ENCODE peak calls at places on chromosomes 11 and 22, in nine cellular contexts. U, S, V, M, F, L, H, Z and W are unnamed samples.

GRCh38 chr22:49968313-49968830 is 7.8 kb downstream of the PIM3 start:
- DNase-seq in U (peak), S (no peak), V (no peak), M (no peak), F (no peak), L (no peak), H (no peak), Z (no peak), W (peak)

GRCh38 chr11:15815246-15816209 is 540.8 kb downstream of the SOX6 start:
- DNase-seq in U (no peak), S (no peak), V (no peak), M (no peak), F (no peak), L (no peak), H (no peak), Z (no peak), W (no peak)

GRCh38 chr11:64298966-64299846 is 952 bp upstream of the CATSPERZ start:
- DNase-seq in U (no peak), S (no peak), V (peak), M (no peak), F (peak), L (peak), H (peak), Z (no peak), W (no peak)

GRCh38 chr11:76074178-76075112 is 131.9 kb downstream of the WNT11 start:
- DNase-seq in U (no peak), S (peak), V (no peak), M (no peak), F (no peak), L (no peak), H (no peak), Z (no peak), W (no peak)

GRCh38 chr11:115501895-115502589 is 2.2 kb downstream of the CADM1 start:
- DNase-seq in U (no peak), S (no peak), V (peak), M (no peak), F (no peak), L (no peak), H (peak), Z (no peak), W (no peak)

GRCh38 chr11:61392991-61393595 is 706 bp downstream of the TMEM216 start:
- DNase-seq in U (peak), S (no peak), V (peak), M (peak), F (no peak), L (no peak), H (no peak), Z (no peak), W (no peak)

GRCh38 chr11:94766656-94767291 is 1.4 kb upstream of the AMOTL1 start:
- DNase-seq in U (no peak), S (no peak), V (no peak), M (no peak), F (no peak), L (no peak), H (no peak), Z (no peak), W (no peak)

GRCh38 chr11:43852057-43852636 is 28.5 kb upstream of the ALKBH3 start:
- DNase-seq in U (peak), S (peak), V (peak), M (peak), F (peak), L (peak), H (peak), Z (peak), W (peak)

GRCh38 chr11:63670077-63670737 is 969 bp downstream of the ATL3 start:
- DNase-seq in U (no peak), S (no peak), V (no peak), M (no peak), F (no peak), L (no peak), H (no peak), Z (no peak), W (no peak)

GRCh38 chr22:30206964-30207363 is 39.6 kb downstream of the LIF start:
- DNase-seq in U (no peak), S (peak), V (no peak), M (no peak), F (peak), L (peak), H (no peak), Z (peak), W (peak)

GRCh38 chr22:19127329-19128008 is 3.6 kb upstream of the TSSK2 start:
- DNase-seq in U (no peak), S (no peak), V (no peak), M (no peak), F (no peak), L (no peak), H (no peak), Z (no peak), W (no peak)

GRCh38 chr11:28140689-28141455 is 32.7 kb downstream of the METTL15 start:
- DNase-seq in U (no peak), S (no peak), V (no peak), M (no peak), F (no peak), L (no peak), H (no peak), Z (no peak), W (no peak)

GRCh38 chr11:118152552-118153471 is at the start of gene SCN4B:
- DNase-seq in U (no peak), S (no peak), V (peak), M (peak), F (peak), L (peak), H (peak), Z (no peak), W (peak)

GRCh38 chr11:10606536-10607208 is 38.2 kb upstream of the LYVE1 start:
- DNase-seq in U (no peak), S (no peak), V (no peak), M (no peak), F (peak), L (no peak), H (no peak), Z (no peak), W (no peak)

GRCh38 chr22:39263626-39264025 is 18.8 kb upstream of the PDGFB start:
- DNase-seq in U (no peak), S (no peak), V (no peak), M (no peak), F (no peak), L (no peak), H (no peak), Z (no peak), W (no peak)

GRCh38 chr11:121794671-121795070 is 321.3 kb downstream of the BLID start:
- DNase-seq in U (no peak), S (no peak), V (peak), M (no peak), F (no peak), L (no peak), H (peak), Z (no peak), W (no peak)

GRCh38 chr11:79415411-79415810 is 25.4 kb downstream of the TENM4 start:
- DNase-seq in U (no peak), S (no peak), V (no peak), M (no peak), F (peak), L (no peak), H (no peak), Z (no peak), W (no peak)

GRCh38 chr11:47688101-47688500 is 27.1 kb downstream of the AGBL2 start:
- DNase-seq in U (no peak), S (no peak), V (no peak), M (no peak), F (no peak), L (no peak), H (no peak), Z (no peak), W (no peak)

GRCh38 chr22:46661221-46661851 is 41.1 kb downstream of the GRAMD4 start:
- DNase-seq in U (no peak), S (peak), V (peak), M (no peak), F (no peak), L (peak), H (no peak), Z (no peak), W (no peak)

GRCh38 chr11:123219066-123219697 is 24.1 kb upstream of the CLMP start:
- DNase-seq in U (no peak), S (no peak), V (no peak), M (no peak), F (no peak), L (no peak), H (no peak), Z (no peak), W (no peak)

GRCh38 chr22:25966448-25966913 is 202.8 kb upstream of the SEZ6L start:
- DNase-seq in U (no peak), S (no peak), V (no peak), M (peak), F (no peak), L (no peak), H (no peak), Z (no peak), W (no peak)

GRCh38 chr11:115776916-115777315 is 272.7 kb upstream of the CADM1 start:
- DNase-seq in U (no peak), S (no peak), V (no peak), M (no peak), F (no peak), L (no peak), H (no peak), Z (no peak), W (no peak)

GRCh38 chr11:30143098-30143705 is 87.6 kb upstream of the FSHB start:
- DNase-seq in U (no peak), S (no peak), V (peak), M (peak), F (no peak), L (no peak), H (no peak), Z (no peak), W (peak)

GRCh38 chr11:59528741-59529140 is 17.4 kb downstream of the OR4D9 start:
- DNase-seq in U (no peak), S (no peak), V (no peak), M (no peak), F (no peak), L (no peak), H (no peak), Z (no peak), W (no peak)

GRCh38 chr11:23764285-23764684 is 732.6 kb upstream of the LUZP2 start:
- DNase-seq in U (no peak), S (no peak), V (no peak), M (no peak), F (no peak), L (no peak), H (no peak), Z (no peak), W (no peak)

GRCh38 chr11:94112182-94112960 is 16.3 kb upstream of the PANX1 start:
- DNase-seq in U (no peak), S (no peak), V (no peak), M (no peak), F (no peak), L (no peak), H (no peak), Z (no peak), W (no peak)

GRCh38 chr11:13767461-13767860 is 99.0 kb downstream of the FAR1 start:
- DNase-seq in U (no peak), S (no peak), V (no peak), M (no peak), F (no peak), L (no peak), H (no peak), Z (no peak), W (no peak)

GRCh38 chr11:1448882-1449281 is 37.7 kb downstream of the MOB2 start:
- DNase-seq in U (no peak), S (no peak), V (no peak), M (no peak), F (no peak), L (no peak), H (no peak), Z (no peak), W (no peak)

GRCh38 chr11:85094795-85095194 is 532.3 kb downstream of the DLG2 start:
- DNase-seq in U (no peak), S (no peak), V (no peak), M (no peak), F (no peak), L (no peak), H (no peak), Z (no peak), W (no peak)